ENCODE peak calls at places on chromosome 1, in five cellular contexts. P is T-helper 9 cell, H is thyroid gland, Y is EH, Q is BE2C. T is an unnamed sample.

GRCh38 chr1:209585672-209586071 is 2.2 kb downstream of the CAMK1G start:
- DNase-seq in H (peak; percentile 73), Q (peak; percentile 72), P (no peak), Y (peak; percentile 70), T (no peak)

GRCh38 chr1:178931843-178932551 is 61.1 kb upstream of the ANGPTL1 start:
- DNase-seq in P (no peak), Y (peak; percentile 63), H (peak; percentile 28), Q (no peak), T (no peak)

GRCh38 chr1:41861509-41862410 is 57.0 kb downstream of the HIVEP3 start:
- DNase-seq in P (no peak), Q (no peak), H (no peak), Y (peak; percentile 51), T (no peak)

GRCh38 chr1:50023292-50024159 is at the start of gene AGBL4:
- DNase-seq in H (peak; percentile 74), Y (no peak), Q (peak; percentile 87), P (no peak), T (peak; percentile 90)

GRCh38 chr1:207821464-207822045 is 69.7 kb downstream of the CD46 start:
- DNase-seq in Q (no peak), H (no peak), P (no peak), Y (no peak), T (no peak)

GRCh38 chr1:168689726-168690602 is 39.0 kb downstream of the DPT start:
- DNase-seq in Q (peak; percentile 84), Y (no peak), H (peak; percentile 43), P (no peak), T (no peak)

GRCh38 chr1:112527266-112528010 is 18.7 kb downstream of the WNT2B start:
- DNase-seq in P (no peak), Q (no peak), H (no peak), Y (peak; percentile 72), T (no peak)

GRCh38 chr1:8259498-8260290 is 58.2 kb upstream of the SLC45A1 start:
- DNase-seq in Y (peak; percentile 78), H (peak; percentile 93), Q (no peak), P (no peak), T (no peak)

GRCh38 chr1:156639601-156640101 is 2.3 kb upstream of the BCAN start:
- DNase-seq in H (no peak), Q (peak; percentile 76), P (no peak), Y (no peak), T (no peak)

GRCh38 chr1:3409737-3410434 is 44.6 kb upstream of the ARHGEF16 start:
- DNase-seq in H (peak; percentile 83), Q (peak; percentile 51), Y (peak; percentile 55), P (no peak), T (peak; percentile 64)

GRCh38 chr1:102861247-102861646 is 247.1 kb downstream of the COL11A1 start:
- DNase-seq in P (no peak), Q (no peak), Y (peak; percentile 50), H (no peak), T (no peak)

GRCh38 chr1:89922911-89923310 is 72.0 kb upstream of the ZNF326 start:
- DNase-seq in Q (no peak), P (no peak), Y (no peak), H (no peak), T (no peak)

GRCh38 chr1:165364432-165365133 is 8.1 kb upstream of the LMX1A start:
- DNase-seq in Y (no peak), Q (no peak), P (no peak), H (peak; percentile 46), T (no peak)

T was measured in D341Med.